ENCODE peak calls at places on chromosomes 16 and 17, in nine cellular contexts. One of them, this sample, is unnamed.

GRCh38 chr16:66695935-66696668 is 441 bp downstream of the CMTM4 start:
- DNase-seq in CD8-positive, alpha-beta T cell: no peak
- DNase-seq in Karpas-422: no peak
- DNase-seq in OCI-LY7: no peak
- DNase-seq in Peyer's patch: peak; percentile 86
- DNase-seq in left ventricle myocardium inferior: no peak
- DNase-seq in heart right ventricle: peak; percentile 30
- DNase-seq in ascending aorta: no peak
- DNase-seq in effector memory CD4-positive, alpha-beta T cell: peak; percentile 2
- DNase-seq in this sample: peak; percentile 87

GRCh38 chr17:39599006-39599664 is 8.6 kb downstream of the NEUROD2 start:
- DNase-seq in left ventricle myocardium inferior: no peak
- DNase-seq in ascending aorta: no peak
- DNase-seq in Karpas-422: no peak
- DNase-seq in OCI-LY7: no peak
- DNase-seq in effector memory CD4-positive, alpha-beta T cell: no peak
- DNase-seq in Peyer's patch: no peak
- DNase-seq in CD8-positive, alpha-beta T cell: no peak
- DNase-seq in heart right ventricle: no peak
- DNase-seq in this sample: peak; percentile 87

GRCh38 chr16:77594798-77595625 is 127.3 kb upstream of the NUDT7 start:
- DNase-seq in ascending aorta: no peak
- DNase-seq in left ventricle myocardium inferior: no peak
- DNase-seq in heart right ventricle: no peak
- DNase-seq in CD8-positive, alpha-beta T cell: no peak
- DNase-seq in effector memory CD4-positive, alpha-beta T cell: no peak
- DNase-seq in Karpas-422: no peak
- DNase-seq in OCI-LY7: no peak
- DNase-seq in Peyer's patch: no peak
- DNase-seq in this sample: no peak

GRCh38 chr16:79261944-79262552 is 338.5 kb downstream of the MAF start:
- DNase-seq in left ventricle myocardium inferior: no peak
- DNase-seq in effector memory CD4-positive, alpha-beta T cell: no peak
- DNase-seq in heart right ventricle: no peak
- DNase-seq in Karpas-422: no peak
- DNase-seq in OCI-LY7: no peak
- DNase-seq in Peyer's patch: no peak
- DNase-seq in ascending aorta: no peak
- DNase-seq in CD8-positive, alpha-beta T cell: no peak
- DNase-seq in this sample: no peak

GRCh38 chr17:50168319-50168718 is 2.5 kb downstream of the SGCA start:
- DNase-seq in CD8-positive, alpha-beta T cell: no peak
- DNase-seq in effector memory CD4-positive, alpha-beta T cell: no peak
- DNase-seq in left ventricle myocardium inferior: no peak
- DNase-seq in heart right ventricle: no peak
- DNase-seq in Peyer's patch: no peak
- DNase-seq in OCI-LY7: no peak
- DNase-seq in Karpas-422: no peak
- DNase-seq in ascending aorta: no peak
- DNase-seq in this sample: no peak

GRCh38 chr16:75234856-75235696 is 16.3 kb downstream of the CTRB1 start:
- DNase-seq in OCI-LY7: no peak
- DNase-seq in effector memory CD4-positive, alpha-beta T cell: no peak
- DNase-seq in ascending aorta: no peak
- DNase-seq in left ventricle myocardium inferior: no peak
- DNase-seq in heart right ventricle: peak; percentile 17
- DNase-seq in Karpas-422: no peak
- DNase-seq in CD8-positive, alpha-beta T cell: no peak
- DNase-seq in Peyer's patch: no peak
- DNase-seq in this sample: peak; percentile 77

GRCh38 chr16:55665511-55665910 is 9.7 kb downstream of the SLC6A2 start:
- DNase-seq in Karpas-422: no peak
- DNase-seq in Peyer's patch: no peak
- DNase-seq in effector memory CD4-positive, alpha-beta T cell: no peak
- DNase-seq in CD8-positive, alpha-beta T cell: no peak
- DNase-seq in OCI-LY7: no peak
- DNase-seq in ascending aorta: no peak
- DNase-seq in heart right ventricle: no peak
- DNase-seq in left ventricle myocardium inferior: no peak
- DNase-seq in this sample: no peak

GRCh38 chr17:40480501-40481003 is 20.9 kb downstream of the TNS4 start:
- DNase-seq in effector memory CD4-positive, alpha-beta T cell: peak; percentile 83
- DNase-seq in left ventricle myocardium inferior: no peak
- DNase-seq in Karpas-422: no peak
- DNase-seq in OCI-LY7: peak; percentile 67
- DNase-seq in heart right ventricle: peak; percentile 37
- DNase-seq in CD8-positive, alpha-beta T cell: peak; percentile 65
- DNase-seq in Peyer's patch: peak; percentile 70
- DNase-seq in ascending aorta: no peak
- DNase-seq in this sample: no peak

GRCh38 chr16:7324306-7324705 is 8.3 kb upstream of the RBFOX1 start:
- DNase-seq in heart right ventricle: no peak
- DNase-seq in ascending aorta: no peak
- DNase-seq in CD8-positive, alpha-beta T cell: no peak
- DNase-seq in Peyer's patch: no peak
- DNase-seq in Karpas-422: no peak
- DNase-seq in left ventricle myocardium inferior: no peak
- DNase-seq in OCI-LY7: no peak
- DNase-seq in effector memory CD4-positive, alpha-beta T cell: no peak
- DNase-seq in this sample: no peak

GRCh38 chr17:63997341-63998048 is 656 bp upstream of the PRR29 start:
- DNase-seq in ascending aorta: no peak
- DNase-seq in Karpas-422: no peak
- DNase-seq in heart right ventricle: no peak
- DNase-seq in CD8-positive, alpha-beta T cell: no peak
- DNase-seq in effector memory CD4-positive, alpha-beta T cell: no peak
- DNase-seq in Peyer's patch: no peak
- DNase-seq in OCI-LY7: no peak
- DNase-seq in left ventricle myocardium inferior: no peak
- DNase-seq in this sample: peak; percentile 54

GRCh38 chr16:89598199-89598598 is 15.2 kb upstream of the DPEP1 start:
- DNase-seq in left ventricle myocardium inferior: no peak
- DNase-seq in Karpas-422: peak; percentile 62
- DNase-seq in effector memory CD4-positive, alpha-beta T cell: no peak
- DNase-seq in CD8-positive, alpha-beta T cell: no peak
- DNase-seq in ascending aorta: no peak
- DNase-seq in Peyer's patch: no peak
- DNase-seq in OCI-LY7: no peak
- DNase-seq in heart right ventricle: no peak
- DNase-seq in this sample: no peak

GRCh38 chr16:52407778-52408177 is 139.2 kb downstream of the TOX3 start:
- DNase-seq in CD8-positive, alpha-beta T cell: no peak
- DNase-seq in effector memory CD4-positive, alpha-beta T cell: no peak
- DNase-seq in Karpas-422: no peak
- DNase-seq in Peyer's patch: no peak
- DNase-seq in OCI-LY7: no peak
- DNase-seq in heart right ventricle: no peak
- DNase-seq in ascending aorta: no peak
- DNase-seq in left ventricle myocardium inferior: no peak
- DNase-seq in this sample: no peak

GRCh38 chr17:47318197-47318918 is 5.4 kb upstream of the EFCAB13 start:
- DNase-seq in effector memory CD4-positive, alpha-beta T cell: no peak
- DNase-seq in Peyer's patch: no peak
- DNase-seq in heart right ventricle: no peak
- DNase-seq in OCI-LY7: peak; percentile 14
- DNase-seq in Karpas-422: peak; percentile 64
- DNase-seq in CD8-positive, alpha-beta T cell: no peak
- DNase-seq in ascending aorta: no peak
- DNase-seq in left ventricle myocardium inferior: no peak
- DNase-seq in this sample: no peak

GRCh38 chr17:19274893-19275292 is 37.7 kb downstream of the EPN2 start:
- DNase-seq in CD8-positive, alpha-beta T cell: no peak
- DNase-seq in heart right ventricle: no peak
- DNase-seq in ascending aorta: no peak
- DNase-seq in left ventricle myocardium inferior: no peak
- DNase-seq in Karpas-422: no peak
- DNase-seq in Peyer's patch: no peak
- DNase-seq in effector memory CD4-positive, alpha-beta T cell: no peak
- DNase-seq in OCI-LY7: no peak
- DNase-seq in this sample: no peak

GRCh38 chr17:55743103-55743679 is 7.7 kb upstream of the PCTP start:
- DNase-seq in effector memory CD4-positive, alpha-beta T cell: no peak
- DNase-seq in heart right ventricle: no peak
- DNase-seq in ascending aorta: no peak
- DNase-seq in CD8-positive, alpha-beta T cell: no peak
- DNase-seq in OCI-LY7: no peak
- DNase-seq in left ventricle myocardium inferior: no peak
- DNase-seq in Peyer's patch: peak; percentile 71
- DNase-seq in Karpas-422: no peak
- DNase-seq in this sample: no peak

GRCh38 chr16:8928467-8928957 is 35.2 kb downstream of the USP7 start:
- DNase-seq in OCI-LY7: no peak
- DNase-seq in effector memory CD4-positive, alpha-beta T cell: no peak
- DNase-seq in ascending aorta: no peak
- DNase-seq in Karpas-422: no peak
- DNase-seq in left ventricle myocardium inferior: no peak
- DNase-seq in heart right ventricle: no peak
- DNase-seq in CD8-positive, alpha-beta T cell: no peak
- DNase-seq in Peyer's patch: no peak
- DNase-seq in this sample: no peak

GRCh38 chr16:50282010-50282538 is 15.7 kb downstream of the ADCY7 start:
- DNase-seq in ascending aorta: peak; percentile 61
- DNase-seq in OCI-LY7: peak; percentile 93
- DNase-seq in left ventricle myocardium inferior: peak; percentile 77
- DNase-seq in CD8-positive, alpha-beta T cell: peak; percentile 50
- DNase-seq in heart right ventricle: peak; percentile 72
- DNase-seq in Karpas-422: peak; percentile 95
- DNase-seq in effector memory CD4-positive, alpha-beta T cell: peak; percentile 48
- DNase-seq in Peyer's patch: no peak
- DNase-seq in this sample: no peak

GRCh38 chr17:71335212-71335611 is 785.6 kb upstream of the SOX9 start:
- DNase-seq in ascending aorta: no peak
- DNase-seq in OCI-LY7: no peak
- DNase-seq in heart right ventricle: no peak
- DNase-seq in left ventricle myocardium inferior: no peak
- DNase-seq in CD8-positive, alpha-beta T cell: no peak
- DNase-seq in Peyer's patch: no peak
- DNase-seq in Karpas-422: no peak
- DNase-seq in effector memory CD4-positive, alpha-beta T cell: no peak
- DNase-seq in this sample: no peak

GRCh38 chr17:71339219-71339618 is 781.6 kb upstream of the SOX9 start:
- DNase-seq in heart right ventricle: no peak
- DNase-seq in effector memory CD4-positive, alpha-beta T cell: no peak
- DNase-seq in left ventricle myocardium inferior: no peak
- DNase-seq in ascending aorta: no peak
- DNase-seq in Peyer's patch: no peak
- DNase-seq in OCI-LY7: no peak
- DNase-seq in CD8-positive, alpha-beta T cell: no peak
- DNase-seq in Karpas-422: no peak
- DNase-seq in this sample: no peak

GRCh38 chr17:71334041-71334781 is 786.6 kb upstream of the SOX9 start:
- DNase-seq in left ventricle myocardium inferior: no peak
- DNase-seq in Peyer's patch: no peak
- DNase-seq in effector memory CD4-positive, alpha-beta T cell: no peak
- DNase-seq in ascending aorta: no peak
- DNase-seq in Karpas-422: no peak
- DNase-seq in OCI-LY7: no peak
- DNase-seq in heart right ventricle: no peak
- DNase-seq in CD8-positive, alpha-beta T cell: no peak
- DNase-seq in this sample: peak; percentile 16

GRCh38 chr17:71337903-71338302 is 782.9 kb upstream of the SOX9 start:
- DNase-seq in OCI-LY7: no peak
- DNase-seq in effector memory CD4-positive, alpha-beta T cell: no peak
- DNase-seq in left ventricle myocardium inferior: no peak
- DNase-seq in Peyer's patch: no peak
- DNase-seq in Karpas-422: no peak
- DNase-seq in ascending aorta: no peak
- DNase-seq in CD8-positive, alpha-beta T cell: no peak
- DNase-seq in heart right ventricle: no peak
- DNase-seq in this sample: no peak

DNA sequence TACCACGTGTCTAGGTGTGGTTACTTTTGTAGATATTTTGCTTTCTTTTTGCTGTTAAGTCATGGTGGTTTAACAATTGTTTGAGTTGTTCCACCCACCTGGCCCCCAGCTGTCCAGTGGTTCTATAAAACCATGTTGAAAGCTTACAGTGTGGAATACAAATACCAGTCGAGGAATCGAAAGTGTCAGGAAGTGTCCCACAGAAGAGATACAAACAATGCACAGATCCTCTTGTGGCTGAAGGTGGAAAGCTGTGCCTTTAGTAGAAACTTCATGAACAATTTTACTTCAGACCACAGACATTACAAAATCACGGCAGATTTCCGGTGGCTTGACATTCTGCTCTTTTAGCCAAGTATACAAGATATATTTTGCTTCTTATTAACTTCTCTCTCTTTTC is 782.4 kb upstream of the SOX9 start:
- DNase-seq in heart right ventricle: no peak
- DNase-seq in effector memory CD4-positive, alpha-beta T cell: no peak
- DNase-seq in OCI-LY7: no peak
- DNase-seq in ascending aorta: no peak
- DNase-seq in left ventricle myocardium inferior: no peak
- DNase-seq in CD8-positive, alpha-beta T cell: no peak
- DNase-seq in Peyer's patch: no peak
- DNase-seq in Karpas-422: no peak
- DNase-seq in this sample: no peak
- H3K4me3 ChIP-seq in heart right ventricle: no peak overlapping the region
- H3K4me3 ChIP-seq in effector memory CD4-positive, alpha-beta T cell: no peak overlapping the region
- H3K4me3 ChIP-seq in OCI-LY7: no peak overlapping the region
- H3K4me3 ChIP-seq in ascending aorta: no peak overlapping the region
- H3K4me3 ChIP-seq in left ventricle myocardium inferior: no peak overlapping the region
- H3K4me3 ChIP-seq in CD8-positive, alpha-beta T cell: no peak overlapping the region
- H3K4me3 ChIP-seq in Peyer's patch: no peak overlapping the region
- H3K4me3 ChIP-seq in Karpas-422: no peak overlapping the region
- H3K4me3 ChIP-seq in this sample: no peak overlapping the region

GRCh38 chr17:7322520-7323194 is 6.5 kb downstream of the NEURL4 start:
- DNase-seq in effector memory CD4-positive, alpha-beta T cell: no peak
- DNase-seq in left ventricle myocardium inferior: no peak
- DNase-seq in Karpas-422: no peak
- DNase-seq in CD8-positive, alpha-beta T cell: no peak
- DNase-seq in Peyer's patch: no peak
- DNase-seq in ascending aorta: no peak
- DNase-seq in OCI-LY7: no peak
- DNase-seq in heart right ventricle: no peak
- DNase-seq in this sample: peak; percentile 37
- H3K36me3 ChIP-seq in effector memory CD4-positive, alpha-beta T cell: peaks cover 68% of the 10 kb centered on the region
- H3K36me3 ChIP-seq in left ventricle myocardium inferior: peaks cover 89% of the 10 kb centered on the region
- H3K36me3 ChIP-seq in Karpas-422: peaks cover 24% of the 10 kb centered on the region
- H3K36me3 ChIP-seq in CD8-positive, alpha-beta T cell: peaks cover 52% of the 10 kb centered on the region
- H3K36me3 ChIP-seq in Peyer's patch: peaks cover 71% of the 10 kb centered on the region
- H3K36me3 ChIP-seq in ascending aorta: peaks cover 72% of the 10 kb centered on the region
- H3K36me3 ChIP-seq in OCI-LY7: peaks cover 86% of the 10 kb centered on the region
- H3K36me3 ChIP-seq in heart right ventricle: peaks cover 60% of the 10 kb centered on the region
- H3K36me3 ChIP-seq in this sample: peaks cover 64% of the 10 kb centered on the region

GRCh38 chr17:48816438-48816773 is 623 bp downstream of the TTLL6 start:
- DNase-seq in left ventricle myocardium inferior: no peak
- DNase-seq in Karpas-422: no peak
- DNase-seq in Peyer's patch: no peak
- DNase-seq in heart right ventricle: no peak
- DNase-seq in OCI-LY7: no peak
- DNase-seq in CD8-positive, alpha-beta T cell: no peak
- DNase-seq in effector memory CD4-positive, alpha-beta T cell: no peak
- DNase-seq in ascending aorta: no peak
- DNase-seq in this sample: no peak
- H3K4me3 ChIP-seq in left ventricle myocardium inferior: peak overlapping the region; percentile 63
- H3K4me3 ChIP-seq in Karpas-422: no peak overlapping the region
- H3K4me3 ChIP-seq in Peyer's patch: peak overlapping the region; percentile 51
- H3K4me3 ChIP-seq in heart right ventricle: peak overlapping the region; percentile 52
- H3K4me3 ChIP-seq in OCI-LY7: peak overlapping the region; percentile 50
- H3K4me3 ChIP-seq in CD8-positive, alpha-beta T cell: peak overlapping the region; percentile 66
- H3K4me3 ChIP-seq in effector memory CD4-positive, alpha-beta T cell: peak overlapping the region; percentile 44
- H3K4me3 ChIP-seq in ascending aorta: peak overlapping the region; percentile 51
- H3K4me3 ChIP-seq in this sample: peak overlapping the region; percentile 95

GRCh38 chr17:2656293-2656692 is 55.3 kb downstream of the CLUH start:
- DNase-seq in CD8-positive, alpha-beta T cell: no peak
- DNase-seq in left ventricle myocardium inferior: no peak
- DNase-seq in OCI-LY7: no peak
- DNase-seq in heart right ventricle: no peak
- DNase-seq in Karpas-422: no peak
- DNase-seq in effector memory CD4-positive, alpha-beta T cell: no peak
- DNase-seq in ascending aorta: no peak
- DNase-seq in Peyer's patch: no peak
- DNase-seq in this sample: no peak

GRCh38 chr17:2655526-2655925 is 56.0 kb downstream of the CLUH start:
- DNase-seq in CD8-positive, alpha-beta T cell: no peak
- DNase-seq in Karpas-422: no peak
- DNase-seq in ascending aorta: no peak
- DNase-seq in left ventricle myocardium inferior: no peak
- DNase-seq in heart right ventricle: no peak
- DNase-seq in OCI-LY7: no peak
- DNase-seq in effector memory CD4-positive, alpha-beta T cell: no peak
- DNase-seq in Peyer's patch: no peak
- DNase-seq in this sample: no peak
- H3K36me3 ChIP-seq in CD8-positive, alpha-beta T cell: no peaks in the 10 kb centered on the region
- H3K36me3 ChIP-seq in Karpas-422: peaks cover 3% of the 10 kb centered on the region
- H3K36me3 ChIP-seq in ascending aorta: peaks cover 14% of the 10 kb centered on the region
- H3K36me3 ChIP-seq in left ventricle myocardium inferior: peaks cover 20% of the 10 kb centered on the region
- H3K36me3 ChIP-seq in heart right ventricle: no peaks in the 10 kb centered on the region
- H3K36me3 ChIP-seq in OCI-LY7: peaks cover 58% of the 10 kb centered on the region
- H3K36me3 ChIP-seq in effector memory CD4-positive, alpha-beta T cell: no peaks in the 10 kb centered on the region
- H3K36me3 ChIP-seq in Peyer's patch: peaks cover 16% of the 10 kb centered on the region
- H3K36me3 ChIP-seq in this sample: no peaks in the 10 kb centered on the region